ENCODE peak calls at places on chromosomes 11 and 22, in six cellular contexts. One of them, this sample, is unnamed. For H3K4me1, the result is how much of the 10 kb centered on the place peaks cover.

GRCh38 chr11:18650859-18651557 is 16.9 kb upstream of the SPTY2D1 start:
- DNase-seq in sigmoid colon: no peak
- DNase-seq in heart left ventricle: peak
- DNase-seq in HCT116: peak
- DNase-seq in H1: peak
- DNase-seq in HepG2: peak
- DNase-seq in this sample: peak

GRCh38 chr11:7637447-7638157 is 35.7 kb downstream of the CYB5R2 start:
- DNase-seq in sigmoid colon: peak
- DNase-seq in heart left ventricle: peak
- DNase-seq in HCT116: no peak
- DNase-seq in H1: no peak
- DNase-seq in HepG2: no peak
- DNase-seq in this sample: no peak

GRCh38 chr11:80155412-80156017 is 714.7 kb upstream of the TENM4 start:
- DNase-seq in sigmoid colon: no peak
- DNase-seq in heart left ventricle: no peak
- DNase-seq in HCT116: no peak
- DNase-seq in H1: no peak
- DNase-seq in HepG2: peak
- DNase-seq in this sample: no peak

GRCh38 chr22:30940655-30941362 is 27.8 kb downstream of the MORC2 start:
- DNase-seq in sigmoid colon: no peak
- DNase-seq in heart left ventricle: no peak
- DNase-seq in HCT116: no peak
- DNase-seq in H1: no peak
- DNase-seq in HepG2: no peak
- DNase-seq in this sample: no peak

GRCh38 chr11:24496728-24497396 is at the start of gene LUZP2:
- DNase-seq in sigmoid colon: no peak
- DNase-seq in heart left ventricle: no peak
- DNase-seq in HCT116: no peak
- DNase-seq in H1: peak
- DNase-seq in HepG2: no peak
- DNase-seq in this sample: no peak

GRCh38 chr11:1830500-1831223 is 4.1 kb upstream of the SYT8 start:
- DNase-seq in sigmoid colon: no peak
- DNase-seq in heart left ventricle: no peak
- DNase-seq in HCT116: no peak
- DNase-seq in H1: no peak
- DNase-seq in HepG2: peak
- DNase-seq in this sample: peak

GRCh38 chr11:78635814-78636506 is 61.3 kb upstream of the NARS2 start:
- DNase-seq in sigmoid colon: no peak
- DNase-seq in heart left ventricle: no peak
- DNase-seq in HCT116: no peak
- DNase-seq in H1: no peak
- DNase-seq in HepG2: no peak
- DNase-seq in this sample: no peak

GRCh38 chr11:12126352-12127019 is 16.1 kb downstream of the MICAL2 start:
- DNase-seq in sigmoid colon: no peak
- DNase-seq in heart left ventricle: no peak
- DNase-seq in HCT116: no peak
- DNase-seq in H1: no peak
- DNase-seq in HepG2: no peak
- DNase-seq in this sample: no peak

GRCh38 chr22:40654522-40655167 is 18.1 kb upstream of the MRTFA start:
- DNase-seq in sigmoid colon: peak
- DNase-seq in heart left ventricle: peak
- DNase-seq in HCT116: no peak
- DNase-seq in H1: no peak
- DNase-seq in HepG2: no peak
- DNase-seq in this sample: peak

GRCh38 chr11:40619631-40620030 is 839.8 kb downstream of the LRRC4C start:
- DNase-seq in sigmoid colon: no peak
- DNase-seq in heart left ventricle: no peak
- DNase-seq in HCT116: no peak
- DNase-seq in H1: no peak
- DNase-seq in HepG2: no peak
- DNase-seq in this sample: no peak

GRCh38 chr22:40829131-40829530 is 10.0 kb upstream of the SLC25A17 start:
- DNase-seq in sigmoid colon: no peak
- DNase-seq in heart left ventricle: no peak
- DNase-seq in HCT116: no peak
- DNase-seq in H1: no peak
- DNase-seq in HepG2: no peak
- DNase-seq in this sample: no peak

GRCh38 chr11:85889676-85890579 is 34.7 kb downstream of the CCDC83 start:
- DNase-seq in sigmoid colon: no peak
- DNase-seq in heart left ventricle: no peak
- DNase-seq in HCT116: peak
- DNase-seq in H1: peak
- DNase-seq in HepG2: peak
- DNase-seq in this sample: no peak

GRCh38 chr11:126992804-126993111 is 7.8 kb downstream of the KIRREL3 start:
- DNase-seq in sigmoid colon: no peak
- DNase-seq in heart left ventricle: no peak
- DNase-seq in HCT116: no peak
- DNase-seq in H1: no peak
- DNase-seq in HepG2: no peak
- DNase-seq in this sample: no peak

GRCh38 chr22:40728731-40729189 is 49.5 kb downstream of the MCHR1 start:
- DNase-seq in sigmoid colon: no peak
- DNase-seq in heart left ventricle: no peak
- DNase-seq in HCT116: no peak
- DNase-seq in H1: no peak
- DNase-seq in HepG2: no peak
- DNase-seq in this sample: peak

GRCh38 chr11:95152878-95153856 is 63.5 kb downstream of the ENDOD1 start:
- DNase-seq in sigmoid colon: no peak
- DNase-seq in heart left ventricle: no peak
- DNase-seq in HCT116: no peak
- DNase-seq in H1: no peak
- DNase-seq in HepG2: no peak
- DNase-seq in this sample: no peak

GRCh38 chr11:86514453-86514852 is 139.8 kb downstream of the CCDC81 start:
- DNase-seq in sigmoid colon: no peak
- DNase-seq in heart left ventricle: no peak
- DNase-seq in HCT116: no peak
- DNase-seq in H1: no peak
- DNase-seq in HepG2: no peak
- DNase-seq in this sample: no peak

GRCh38 chr11:206516-207212 is 535 bp downstream of the BET1L start:
- DNase-seq in sigmoid colon: peak
- DNase-seq in heart left ventricle: peak
- DNase-seq in HCT116: no peak
- DNase-seq in H1: no peak
- DNase-seq in HepG2: no peak
- DNase-seq in this sample: peak
- TF ChIP-seq POLR2A in sigmoid colon: no peak
- TF ChIP-seq POLR2A in heart left ventricle: no peak
- TF ChIP-seq POLR2A in HCT116: no peak
- TF ChIP-seq POLR2A in H1: no peak
- TF ChIP-seq POLR2A in HepG2: no peak
- TF ChIP-seq POLR2A in this sample: no peak

DNA sequence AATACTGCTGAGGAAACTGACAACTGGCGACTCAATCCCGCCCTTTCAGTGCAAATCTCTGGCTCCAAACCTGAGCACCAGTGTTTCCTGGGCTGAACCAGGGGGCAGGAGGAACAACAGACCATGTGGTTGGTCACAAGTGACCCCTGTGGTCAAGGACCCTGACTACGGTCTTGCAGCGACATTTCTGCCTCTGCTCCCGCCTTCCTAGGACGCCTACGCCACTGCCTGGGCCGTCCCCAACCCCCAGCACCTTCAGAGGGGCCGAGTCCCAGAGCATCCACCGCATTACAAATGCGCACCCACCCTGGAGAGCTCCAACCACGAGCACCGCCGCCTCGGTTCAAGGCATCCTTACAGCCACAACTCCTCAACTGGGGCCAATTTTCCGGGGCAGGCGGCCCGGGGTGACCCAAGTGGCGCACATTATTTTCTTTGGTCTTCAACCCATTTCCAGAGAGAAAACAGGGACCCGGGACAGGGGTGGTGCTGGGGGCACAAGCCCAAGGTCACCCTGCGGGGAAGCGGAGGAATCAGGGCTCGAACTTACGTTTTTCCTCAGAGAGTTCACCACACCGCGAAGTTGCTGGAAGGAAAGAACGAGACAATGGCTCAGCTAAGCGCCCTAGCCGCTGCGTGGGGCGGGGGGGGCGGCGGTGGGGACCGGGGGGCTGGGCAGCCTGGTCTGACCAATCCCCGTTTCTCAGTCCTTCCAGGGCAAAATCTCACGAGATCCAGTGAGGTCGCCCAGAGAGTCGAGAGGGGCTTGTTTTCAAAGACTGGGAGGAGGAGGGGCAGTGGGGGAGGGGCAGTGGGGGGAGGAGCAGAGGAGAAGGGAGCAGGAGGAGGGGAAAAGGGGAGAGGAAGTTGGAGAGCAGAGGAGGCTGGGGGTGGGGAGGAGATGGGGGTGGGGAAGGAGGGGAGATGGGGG is 1.8 kb downstream of the PRAME start:
- DNase-seq in sigmoid colon: no peak
- DNase-seq in heart left ventricle: no peak
- DNase-seq in HCT116: no peak
- DNase-seq in H1: no peak
- DNase-seq in HepG2: no peak
- DNase-seq in this sample: no peak
- H3K4me1 ChIP-seq in sigmoid colon: under half
- H3K4me1 ChIP-seq in heart left ventricle: under half
- H3K4me1 ChIP-seq in HCT116: under half
- H3K4me1 ChIP-seq in H1: under half
- H3K4me1 ChIP-seq in HepG2: under half
- H3K4me1 ChIP-seq in this sample: under half

GRCh38 chr11:69787906-69788305 is 12.8 kb upstream of the FGF4 start:
- DNase-seq in sigmoid colon: no peak
- DNase-seq in heart left ventricle: no peak
- DNase-seq in HCT116: no peak
- DNase-seq in H1: no peak
- DNase-seq in HepG2: no peak
- DNase-seq in this sample: no peak
- TF ChIP-seq POLR2A in sigmoid colon: no peak
- TF ChIP-seq POLR2A in heart left ventricle: no peak
- TF ChIP-seq POLR2A in HCT116: no peak
- TF ChIP-seq POLR2A in H1: no peak
- TF ChIP-seq POLR2A in HepG2: no peak
- TF ChIP-seq POLR2A in this sample: no peak

DNA sequence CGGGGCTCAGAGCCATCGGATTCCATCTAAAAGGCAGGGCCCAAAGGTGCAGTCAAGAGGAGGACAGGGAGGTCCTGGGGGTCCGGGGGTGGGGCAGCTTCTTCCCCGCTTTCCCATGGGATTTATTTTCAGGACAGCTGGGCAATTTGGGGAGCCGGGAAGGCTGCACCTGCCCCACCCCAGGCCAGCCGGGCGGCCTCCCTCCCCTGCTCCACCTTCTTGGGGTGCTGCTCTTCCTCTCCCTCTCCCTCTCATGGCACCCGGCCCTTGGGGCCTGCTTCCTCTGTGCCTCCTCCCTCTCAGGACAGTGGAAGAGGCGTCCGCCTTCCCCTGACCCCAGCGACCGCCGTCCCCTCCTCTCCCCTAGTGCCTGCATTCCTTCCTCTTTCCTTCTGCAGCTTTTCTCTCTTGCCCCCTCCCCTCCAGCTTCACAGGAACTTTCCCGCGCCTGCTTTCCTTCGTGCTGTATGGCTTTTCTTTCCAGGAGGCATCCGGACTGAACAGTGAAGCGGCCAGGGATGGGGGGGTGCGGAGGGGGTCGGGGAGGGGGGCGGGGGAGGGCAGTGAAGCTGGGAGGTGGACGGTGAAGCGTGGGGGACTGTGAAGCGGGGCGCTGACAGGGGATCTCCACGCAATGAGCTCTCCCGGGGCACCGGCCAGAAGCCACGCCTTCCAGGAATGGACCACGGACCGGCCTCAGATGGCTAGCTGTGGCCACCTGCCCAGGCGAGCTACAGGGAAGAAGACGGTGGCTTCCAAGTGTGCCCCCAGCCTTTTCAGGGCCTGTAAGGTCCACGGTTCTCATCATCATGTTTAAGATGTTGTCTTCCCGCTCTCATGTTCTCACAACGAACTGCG is 27.0 kb downstream of the APOBEC3H start:
- DNase-seq in sigmoid colon: peak
- DNase-seq in heart left ventricle: no peak
- DNase-seq in HCT116: no peak
- DNase-seq in H1: no peak
- DNase-seq in HepG2: no peak
- DNase-seq in this sample: no peak
- H3K4me1 ChIP-seq in sigmoid colon: under half
- H3K4me1 ChIP-seq in heart left ventricle: under half
- H3K4me1 ChIP-seq in HCT116: under half
- H3K4me1 ChIP-seq in H1: under half
- H3K4me1 ChIP-seq in HepG2: under half
- H3K4me1 ChIP-seq in this sample: under half

GRCh38 chr22:37806409-37807338 is 1.1 kb upstream of the GCAT start:
- DNase-seq in sigmoid colon: peak
- DNase-seq in heart left ventricle: no peak
- DNase-seq in HCT116: no peak
- DNase-seq in H1: no peak
- DNase-seq in HepG2: peak
- DNase-seq in this sample: no peak
- TF ChIP-seq POLR2A in sigmoid colon: no peak
- TF ChIP-seq POLR2A in heart left ventricle: no peak
- TF ChIP-seq POLR2A in HCT116: no peak
- TF ChIP-seq POLR2A in H1: peak
- TF ChIP-seq POLR2A in HepG2: no peak
- TF ChIP-seq POLR2A in this sample: no peak